ENCODE peak calls at places on chromosome 22, in nine cellular contexts. R is cardiac muscle cell; V is brain microvascular endothelial cell; W is CD4-positive, alpha-beta memory T cell; H is tibial artery; Y is neural progenitor cell; T is fibroblast of lung; J is dorsolateral prefrontal cortex; Q is caudate nucleus. L is an unnamed sample.

GRCh38 chr22:38452373-38453064 is 2.5 kb downstream of the KCNJ4 start:
- DNase-seq in R (peak; percentile 72), V (no peak), W (no peak), H (peak; percentile 73), Y (no peak), T (peak; percentile 35), J (peak; percentile 82), Q (peak; percentile 42), L (no peak)

GRCh38 chr22:32839776-32840571 is 38.5 kb downstream of the TIMP3 start:
- DNase-seq in R (peak; percentile 73), V (peak; percentile 36), W (no peak), H (no peak), Y (peak; percentile 44), T (no peak), J (no peak), Q (no peak), L (no peak)

GRCh38 chr22:36334081-36334831 is 53.5 kb downstream of the MYH9 start:
- DNase-seq in R (no peak), V (no peak), W (no peak), H (peak; percentile 81), Y (peak; percentile 45), T (no peak), J (no peak), Q (no peak), L (no peak)

GRCh38 chr22:36088292-36088691 is 59.7 kb upstream of the RBFOX2 start:
- DNase-seq in R (no peak), V (no peak), W (no peak), H (peak; percentile 13), Y (no peak), T (no peak), J (no peak), Q (no peak), L (no peak)

GRCh38 chr22:31286360-31287255 is 5.7 kb downstream of the PIK3IP1 start:
- DNase-seq in R (no peak), V (no peak), W (peak; percentile 87), H (no peak), Y (no peak), T (no peak), J (no peak), Q (no peak), L (peak; percentile 66)

GRCh38 chr22:42397332-42398246 is 34.6 kb downstream of the NFAM1 start:
- DNase-seq in R (no peak), V (no peak), W (no peak), H (peak; percentile 77), Y (no peak), T (no peak), J (no peak), Q (no peak), L (no peak)

GRCh38 chr22:46752286-46752685 is 10.2 kb upstream of the TBC1D22A start:
- DNase-seq in R (no peak), V (no peak), W (no peak), H (no peak), Y (no peak), T (no peak), J (no peak), Q (no peak), L (no peak)

GRCh38 chr22:46737105-46737975 is 712 bp downstream of the CERK start:
- DNase-seq in R (peak; percentile 36), V (no peak), W (peak; percentile 67), H (no peak), Y (peak; percentile 72), T (peak; percentile 38), J (no peak), Q (no peak), L (peak; percentile 27)

GRCh38 chr22:36493690-36494110 is 12.3 kb upstream of the TXN2 start:
- DNase-seq in R (no peak), V (no peak), W (no peak), H (peak; percentile 76), Y (no peak), T (no peak), J (no peak), Q (no peak), L (no peak)

GRCh38 chr22:37303821-37304274 is 21.5 kb downstream of the CYTH4 start:
- DNase-seq in R (peak; percentile 79), V (peak; percentile 91), W (no peak), H (no peak), Y (no peak), T (peak; percentile 88), J (peak; percentile 62), Q (no peak), L (no peak)

GRCh38 chr22:19175602-19176174 is 2.8 kb downstream of the SLC25A1 start:
- DNase-seq in R (no peak), V (no peak), W (no peak), H (no peak), Y (peak; percentile 7), T (no peak), J (no peak), Q (no peak), L (no peak)

GRCh38 chr22:17928391-17928790 is 96.0 kb downstream of the MICAL3 start:
- DNase-seq in R (peak; percentile 43), V (no peak), W (no peak), H (no peak), Y (no peak), T (no peak), J (no peak), Q (no peak), L (no peak)

GRCh38 chr22:37008365-37008764 is 10.9 kb downstream of the TST start:
- DNase-seq in R (no peak), V (no peak), W (no peak), H (no peak), Y (no peak), T (no peak), J (no peak), Q (no peak), L (no peak)

GRCh38 chr22:39244496-39245129 is at the start of gene PDGFB:
- DNase-seq in R (peak; percentile 36), V (no peak), W (no peak), H (no peak), Y (peak; percentile 57), T (no peak), J (no peak), Q (no peak), L (no peak)

GRCh38 chr22:19224557-19224956 is 46.0 kb upstream of the SLC25A1 start:
- DNase-seq in R (no peak), V (no peak), W (no peak), H (no peak), Y (no peak), T (no peak), J (no peak), Q (no peak), L (no peak)

GRCh38 chr22:49199224-49199623 is 628.4 kb downstream of the BRD1 start:
- DNase-seq in R (no peak), V (no peak), W (no peak), H (peak; percentile 32), Y (no peak), T (no peak), J (peak; percentile 9), Q (no peak), L (no peak)

GRCh38 chr22:18909556-18909955 is 3.4 kb downstream of the DGCR6 start:
- DNase-seq in R (no peak), V (no peak), W (no peak), H (no peak), Y (no peak), T (no peak), J (no peak), Q (no peak), L (no peak)

GRCh38 chr22:42544686-42545085 is 9.1 kb upstream of the SERHL2 start:
- DNase-seq in R (peak; percentile 85), V (peak; percentile 52), W (no peak), H (no peak), Y (no peak), T (no peak), J (no peak), Q (no peak), L (no peak)

GRCh38 chr22:35523167-35523928 is 17.3 kb upstream of the RASD2 start:
- DNase-seq in R (no peak), V (no peak), W (no peak), H (no peak), Y (no peak), T (no peak), J (no peak), Q (no peak), L (no peak)

GRCh38 chr22:44648821-44649566 is 53.0 kb upstream of the PRR5 start:
- DNase-seq in R (peak; percentile 77), V (peak; percentile 6), W (no peak), H (peak; percentile 70), Y (no peak), T (peak; percentile 72), J (peak; percentile 28), Q (no peak), L (no peak)
- H3K27ac ChIP-seq in R (no peak overlapping the region), V (no peak overlapping the region), W (no peak overlapping the region), H (no peak overlapping the region), Y (no peak overlapping the region), T (peak overlapping the region; percentile 74), J (no peak overlapping the region), Q (no peak overlapping the region), L (no peak overlapping the region)

DNA sequence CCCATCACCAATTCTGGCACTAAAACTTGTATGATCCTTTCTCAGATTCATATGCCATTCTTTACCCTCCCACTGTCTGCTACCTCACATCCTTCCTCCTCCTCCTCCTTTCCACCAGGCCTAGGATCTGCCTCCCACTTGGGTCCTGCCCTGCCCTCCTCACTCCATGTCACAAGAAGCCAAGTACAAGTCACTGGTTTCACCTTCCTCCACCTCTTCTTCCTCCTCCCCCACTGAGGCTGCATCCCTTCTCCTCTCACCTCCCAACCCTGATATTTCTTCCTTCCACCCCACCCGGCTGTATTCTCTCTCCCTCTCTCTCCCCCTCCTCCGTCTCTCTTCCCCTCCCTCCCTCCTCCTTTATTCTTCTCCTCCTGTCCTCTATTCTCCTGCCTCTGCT is 46.6 kb downstream of the LARGE1 start:
- DNase-seq in R (no peak), V (no peak), W (no peak), H (no peak), Y (no peak), T (no peak), J (no peak), Q (no peak), L (no peak)
- H3K27ac ChIP-seq in R (no peak overlapping the region), V (no peak overlapping the region), W (no peak overlapping the region), H (peak overlapping the region; percentile 74), Y (no peak overlapping the region), T (no peak overlapping the region), J (no peak overlapping the region), Q (no peak overlapping the region), L (no peak overlapping the region)

DNA sequence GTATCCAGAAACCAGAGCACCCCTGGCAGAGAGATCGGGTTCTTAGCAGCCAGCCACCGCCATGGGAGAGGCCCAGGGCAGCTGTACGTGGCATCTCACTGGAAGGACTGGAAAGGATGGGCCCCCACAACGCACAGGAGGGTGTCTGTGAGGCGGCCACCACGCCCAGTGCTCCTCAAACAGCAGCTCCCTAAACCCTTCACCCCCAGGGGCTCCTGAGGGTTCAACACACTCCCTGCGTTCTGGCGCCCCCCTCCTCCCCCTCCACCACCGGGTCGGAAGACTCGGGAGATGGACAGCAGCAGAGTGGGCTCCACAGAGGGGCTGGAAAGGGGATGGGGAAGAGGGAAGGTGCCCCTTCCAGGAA is 1.1 kb downstream of the MAPK12 start:
- DNase-seq in R (no peak), V (no peak), W (no peak), H (no peak), Y (no peak), T (no peak), J (no peak), Q (no peak), L (no peak)
- H3K27ac ChIP-seq in R (no peak overlapping the region), V (peak overlapping the region; percentile 38), W (no peak overlapping the region), H (no peak overlapping the region), Y (no peak overlapping the region), T (peak overlapping the region; percentile 54), J (peak overlapping the region; percentile 86), Q (no peak overlapping the region), L (no peak overlapping the region)

DNA sequence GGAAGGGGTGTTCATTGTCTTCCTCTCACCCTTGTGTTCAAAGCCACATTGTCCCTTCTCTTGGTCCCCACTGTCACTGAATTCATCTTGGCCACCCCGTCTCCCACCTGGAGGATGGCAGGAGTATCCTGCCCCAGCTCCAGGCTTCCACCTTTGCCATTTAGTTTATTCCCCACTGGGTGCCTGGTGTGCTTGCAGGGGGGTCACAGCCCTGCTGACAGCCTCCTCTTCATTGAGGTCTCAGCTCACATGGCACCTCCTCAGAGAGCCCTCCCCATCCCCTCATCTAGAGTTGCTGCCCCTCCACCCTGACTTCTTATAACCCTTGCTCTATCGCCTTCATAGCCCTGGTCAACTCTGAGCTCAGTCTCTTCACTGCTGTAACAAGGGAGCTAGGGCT is 36.6 kb downstream of the KIAA1671 start:
- DNase-seq in R (no peak), V (no peak), W (no peak), H (no peak), Y (no peak), T (no peak), J (no peak), Q (no peak), L (no peak)
- H3K27ac ChIP-seq in R (peak overlapping the region; percentile 23), V (no peak overlapping the region), W (no peak overlapping the region), H (peak overlapping the region; percentile 55), Y (peak overlapping the region; percentile 1), T (no peak overlapping the region), J (peak overlapping the region; percentile 46), Q (peak overlapping the region; percentile 72), L (no peak overlapping the region)

L was measured in effector memory CD4-positive, alpha-beta T cell.